ENCODE peak calls at places on chromosome 16, in ten cellular contexts. R, Q, T, G, V, D, W, Y, H and Z are unnamed samples.

GRCh38 chr16:67873435-67874146 is 739 bp downstream of the EDC4 start:
- DNase-seq in V (no peak), D (no peak), R (no peak), Q (no peak), G (no peak), T (no peak), H (no peak), W (peak), Y (no peak), Z (no peak)

GRCh38 chr16:54277845-54278703 is 8.5 kb downstream of the IRX3 start:
- DNase-seq in V (peak), W (no peak), Q (no peak), T (no peak), G (no peak), Y (peak), H (no peak), D (no peak), R (no peak), Z (no peak)

GRCh38 chr16:87471278-87472141 is 21.3 kb downstream of the ZCCHC14 start:
- DNase-seq in T (no peak), H (no peak), W (no peak), V (no peak), Q (no peak), D (no peak), Y (no peak), G (no peak), R (no peak), Z (no peak)

GRCh38 chr16:76577003-76577402 is 299.8 kb downstream of the CNTNAP4 start:
- DNase-seq in Q (no peak), D (no peak), G (no peak), V (no peak), Y (no peak), W (no peak), H (no peak), R (no peak), T (no peak), Z (no peak)

GRCh38 chr16:88558457-88559442 is 11.5 kb upstream of the ZC3H18 start:
- DNase-seq in W (peak), R (peak), G (peak), Q (peak), T (peak), Y (peak), D (no peak), V (peak), H (no peak), Z (peak)

GRCh38 chr16:48432136-48432535 is 46.9 kb upstream of the SIAH1 start:
- DNase-seq in Y (no peak), H (no peak), G (no peak), D (no peak), W (no peak), R (no peak), Q (no peak), T (no peak), V (no peak), Z (no peak)

GRCh38 chr16:67959520-67959919 is 8.9 kb downstream of the SLC12A4 start:
- DNase-seq in W (peak), H (no peak), Y (no peak), Q (no peak), T (no peak), R (no peak), D (no peak), V (no peak), G (no peak), Z (peak)

GRCh38 chr16:47644661-47645060 is 183.5 kb downstream of the PHKB start:
- DNase-seq in V (no peak), T (no peak), Q (no peak), Y (no peak), R (no peak), G (no peak), W (peak), H (no peak), D (no peak), Z (no peak)

GRCh38 chr16:85924675-85925074 is 25.7 kb downstream of the IRF8 start:
- DNase-seq in Q (no peak), D (peak), R (no peak), T (no peak), H (no peak), V (peak), W (peak), Y (no peak), G (no peak), Z (no peak)

GRCh38 chr16:51950118-51950517 is 596.8 kb downstream of the TOX3 start:
- DNase-seq in W (no peak), T (no peak), Q (no peak), G (no peak), Y (no peak), H (no peak), R (no peak), D (no peak), V (no peak), Z (no peak)

GRCh38 chr16:1788095-1788707 is 5.3 kb downstream of the IGFALS start:
- DNase-seq in R (no peak), G (no peak), D (no peak), W (no peak), Q (no peak), H (no peak), T (peak), Y (no peak), V (no peak), Z (no peak)